ENCODE peak calls at places on chromosome 14, in five cellular contexts. One of them, this sample, is unnamed.

GRCh38 chr14:85444685-85445084 is 85.3 kb upstream of the FLRT2 start:
- DNase-seq in HepG2: no peak
- DNase-seq in K562: no peak
- DNase-seq in GM12878: no peak
- DNase-seq in GM12892: no peak
- DNase-seq in this sample: no peak

GRCh38 chr14:58752782-58753181 is 115.0 kb downstream of the DACT1 start:
- DNase-seq in HepG2: peak
- DNase-seq in K562: no peak
- DNase-seq in GM12878: no peak
- DNase-seq in GM12892: no peak
- DNase-seq in this sample: no peak

GRCh38 chr14:54322241-54322640 is 74.6 kb upstream of the CDKN3 start:
- DNase-seq in HepG2: no peak
- DNase-seq in K562: no peak
- DNase-seq in GM12878: no peak
- DNase-seq in GM12892: no peak
- DNase-seq in this sample: no peak

GRCh38 chr14:36105401-36105800 is 71.1 kb downstream of the PTCSC3 start:
- DNase-seq in HepG2: peak
- DNase-seq in K562: peak
- DNase-seq in GM12878: no peak
- DNase-seq in GM12892: no peak
- DNase-seq in this sample: no peak

GRCh38 chr14:55097894-55098560 is 31.0 kb upstream of the LGALS3 start:
- DNase-seq in HepG2: no peak
- DNase-seq in K562: no peak
- DNase-seq in GM12878: peak
- DNase-seq in GM12892: peak
- DNase-seq in this sample: peak

GRCh38 chr14:105839425-105840265 is 313.3 kb downstream of the TMEM121 start:
- DNase-seq in HepG2: no peak
- DNase-seq in K562: no peak
- DNase-seq in GM12878: no peak
- DNase-seq in GM12892: no peak
- DNase-seq in this sample: no peak

GRCh38 chr14:100117647-100118376 is 41.6 kb downstream of the DEGS2 start:
- DNase-seq in HepG2: no peak
- DNase-seq in K562: no peak
- DNase-seq in GM12878: no peak
- DNase-seq in GM12892: no peak
- DNase-seq in this sample: no peak

GRCh38 chr14:50619569-50620141 is 48.5 kb downstream of the SAV1 start:
- DNase-seq in HepG2: peak
- DNase-seq in K562: peak
- DNase-seq in GM12878: peak
- DNase-seq in GM12892: no peak
- DNase-seq in this sample: no peak

GRCh38 chr14:67524152-67524963 is 8.7 kb upstream of the PLEKHH1 start:
- DNase-seq in HepG2: no peak
- DNase-seq in K562: peak
- DNase-seq in GM12878: no peak
- DNase-seq in GM12892: no peak
- DNase-seq in this sample: no peak

GRCh38 chr14:101836131-101836530 is 74.6 kb downstream of the PPP2R5C start:
- DNase-seq in HepG2: no peak
- DNase-seq in K562: no peak
- DNase-seq in GM12878: no peak
- DNase-seq in GM12892: no peak
- DNase-seq in this sample: no peak

GRCh38 chr14:45838597-45838996 is 585.6 kb upstream of the MIS18BP1 start:
- DNase-seq in HepG2: no peak
- DNase-seq in K562: no peak
- DNase-seq in GM12878: peak
- DNase-seq in GM12892: no peak
- DNase-seq in this sample: peak

GRCh38 chr14:95993768-95994592 is 45.2 kb upstream of the C14orf132 start:
- DNase-seq in HepG2: peak
- DNase-seq in K562: peak
- DNase-seq in GM12878: peak
- DNase-seq in GM12892: no peak
- DNase-seq in this sample: no peak
- TF ChIP-seq TAF1 in HepG2: no peak
- TF ChIP-seq TAF1 in K562: no peak
- TF ChIP-seq TAF1 in GM12878: no peak
- TF ChIP-seq TAF1 in GM12892: no peak
- TF ChIP-seq TAF1 in this sample: no peak

GRCh38 chr14:32648434-32648833 is 290.2 kb upstream of the NPAS3 start:
- DNase-seq in HepG2: no peak
- DNase-seq in K562: no peak
- DNase-seq in GM12878: no peak
- DNase-seq in GM12892: no peak
- DNase-seq in this sample: no peak
- TF ChIP-seq POLR2AphosphoS5 in HepG2: no peak
- TF ChIP-seq POLR2AphosphoS5 in K562: no peak
- TF ChIP-seq POLR2AphosphoS5 in GM12878: no peak
- TF ChIP-seq POLR2AphosphoS5 in GM12892: no peak
- TF ChIP-seq POLR2AphosphoS5 in this sample: no peak

DNA sequence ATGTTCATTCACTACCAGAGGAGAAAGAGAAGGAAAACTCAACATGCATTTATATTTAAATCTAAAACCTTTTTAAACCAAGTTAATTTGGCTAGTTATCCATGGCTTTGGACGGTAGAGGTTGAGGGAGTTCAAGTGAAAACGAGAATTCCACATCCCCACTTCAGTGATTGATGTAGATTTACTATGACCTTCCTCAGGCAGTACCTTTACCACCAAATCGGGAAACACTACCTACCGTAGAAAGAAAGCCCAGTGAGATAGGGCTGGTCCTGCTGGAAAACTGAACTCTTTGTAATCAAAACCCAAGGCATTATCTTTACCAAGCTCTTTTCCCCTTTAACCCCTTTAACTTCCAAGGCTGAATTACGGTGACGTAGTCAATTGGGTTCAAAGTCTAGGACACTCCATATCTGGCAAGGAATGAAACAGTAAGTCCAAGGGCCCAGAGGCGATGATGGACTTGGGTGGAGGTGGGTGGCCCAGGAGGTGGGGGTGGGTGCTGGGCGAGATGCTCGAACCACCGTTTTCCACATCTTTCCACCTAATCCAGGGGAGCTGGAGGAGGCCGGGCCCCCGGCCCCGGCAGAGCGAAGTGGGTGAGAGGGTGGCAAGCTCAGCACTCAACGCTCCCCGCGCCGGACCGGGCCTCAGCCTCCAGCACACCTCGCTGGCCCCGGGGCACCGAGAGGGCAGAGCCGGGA is 618 bp downstream of the SEC23A start:
- DNase-seq in HepG2: peak
- DNase-seq in K562: peak
- DNase-seq in GM12878: no peak
- DNase-seq in GM12892: no peak
- DNase-seq in this sample: peak
- TF ChIP-seq POLR2A in HepG2: peak
- TF ChIP-seq POLR2A in K562: no peak
- TF ChIP-seq POLR2A in GM12878: no peak
- TF ChIP-seq POLR2A in GM12892: no peak
- TF ChIP-seq POLR2A in this sample: no peak

DNA sequence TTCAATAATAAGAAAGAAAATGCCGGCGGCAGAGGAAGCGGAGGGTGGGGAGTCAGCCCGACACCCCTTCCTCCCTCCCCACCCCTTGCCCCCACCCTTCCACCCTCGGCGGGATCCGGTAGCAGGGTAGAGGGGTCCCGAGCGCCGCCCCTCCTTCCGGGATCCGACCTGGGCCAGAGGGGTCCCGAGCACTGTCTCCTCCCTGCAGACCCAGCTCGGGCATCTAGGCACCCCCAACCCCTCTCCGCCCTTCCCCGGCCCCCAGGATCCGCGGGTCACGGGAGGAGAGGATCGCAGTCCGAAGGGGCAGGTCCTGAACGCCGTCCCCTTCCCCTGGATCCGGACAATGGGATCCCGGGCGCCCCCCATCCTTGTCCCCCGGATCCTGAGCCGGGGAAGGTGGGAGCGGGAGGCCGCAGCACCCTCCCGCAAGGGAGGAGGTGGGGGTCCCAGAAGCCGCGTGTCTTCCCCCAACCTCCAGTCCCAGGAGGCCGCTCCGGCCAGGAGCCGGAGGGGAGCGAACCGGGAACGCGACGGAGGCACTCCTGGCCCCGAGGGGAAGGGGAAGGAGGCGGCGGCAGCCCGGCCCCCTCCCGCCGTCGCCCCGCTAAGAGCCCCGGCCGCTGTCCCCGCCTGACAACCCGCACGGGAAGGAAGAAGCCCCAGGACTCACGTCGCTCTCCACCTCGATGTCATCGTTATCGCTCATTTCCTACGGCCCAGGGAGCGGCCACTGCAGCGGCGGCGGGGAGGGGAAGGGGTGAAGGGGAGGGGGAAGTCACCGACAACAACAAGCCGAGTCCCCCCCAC is 481 bp downstream of the MAX start:
- DNase-seq in HepG2: no peak
- DNase-seq in K562: no peak
- DNase-seq in GM12878: no peak
- DNase-seq in GM12892: peak
- DNase-seq in this sample: no peak
- TF ChIP-seq TAF1 in HepG2: no peak
- TF ChIP-seq TAF1 in K562: no peak
- TF ChIP-seq TAF1 in GM12878: no peak
- TF ChIP-seq TAF1 in GM12892: no peak
- TF ChIP-seq TAF1 in this sample: no peak

GRCh38 chr14:69316449-69317391 is 56.8 kb downstream of the GALNT16 start:
- DNase-seq in HepG2: no peak
- DNase-seq in K562: no peak
- DNase-seq in GM12878: no peak
- DNase-seq in GM12892: no peak
- DNase-seq in this sample: no peak
- TF ChIP-seq POLR2AphosphoS5 in HepG2: no peak
- TF ChIP-seq POLR2AphosphoS5 in K562: no peak
- TF ChIP-seq POLR2AphosphoS5 in GM12878: no peak
- TF ChIP-seq POLR2AphosphoS5 in GM12892: no peak
- TF ChIP-seq POLR2AphosphoS5 in this sample: no peak

GRCh38 chr14:89417111-89417468 is at the start of gene FOXN3:
- DNase-seq in HepG2: peak
- DNase-seq in K562: peak
- DNase-seq in GM12878: no peak
- DNase-seq in GM12892: peak
- DNase-seq in this sample: peak

GRCh38 chr14:89416002-89416995 is 734 bp downstream of the FOXN3 start:
- DNase-seq in HepG2: peak
- DNase-seq in K562: peak
- DNase-seq in GM12878: peak
- DNase-seq in GM12892: peak
- DNase-seq in this sample: peak

GRCh38 chr14:89418452-89418851 is 1.4 kb upstream of the FOXN3 start:
- DNase-seq in HepG2: no peak
- DNase-seq in K562: no peak
- DNase-seq in GM12878: no peak
- DNase-seq in GM12892: no peak
- DNase-seq in this sample: no peak

GRCh38 chr14:89418976-89419375 is 1.9 kb upstream of the FOXN3 start:
- DNase-seq in HepG2: no peak
- DNase-seq in K562: no peak
- DNase-seq in GM12878: no peak
- DNase-seq in GM12892: no peak
- DNase-seq in this sample: no peak

DNA sequence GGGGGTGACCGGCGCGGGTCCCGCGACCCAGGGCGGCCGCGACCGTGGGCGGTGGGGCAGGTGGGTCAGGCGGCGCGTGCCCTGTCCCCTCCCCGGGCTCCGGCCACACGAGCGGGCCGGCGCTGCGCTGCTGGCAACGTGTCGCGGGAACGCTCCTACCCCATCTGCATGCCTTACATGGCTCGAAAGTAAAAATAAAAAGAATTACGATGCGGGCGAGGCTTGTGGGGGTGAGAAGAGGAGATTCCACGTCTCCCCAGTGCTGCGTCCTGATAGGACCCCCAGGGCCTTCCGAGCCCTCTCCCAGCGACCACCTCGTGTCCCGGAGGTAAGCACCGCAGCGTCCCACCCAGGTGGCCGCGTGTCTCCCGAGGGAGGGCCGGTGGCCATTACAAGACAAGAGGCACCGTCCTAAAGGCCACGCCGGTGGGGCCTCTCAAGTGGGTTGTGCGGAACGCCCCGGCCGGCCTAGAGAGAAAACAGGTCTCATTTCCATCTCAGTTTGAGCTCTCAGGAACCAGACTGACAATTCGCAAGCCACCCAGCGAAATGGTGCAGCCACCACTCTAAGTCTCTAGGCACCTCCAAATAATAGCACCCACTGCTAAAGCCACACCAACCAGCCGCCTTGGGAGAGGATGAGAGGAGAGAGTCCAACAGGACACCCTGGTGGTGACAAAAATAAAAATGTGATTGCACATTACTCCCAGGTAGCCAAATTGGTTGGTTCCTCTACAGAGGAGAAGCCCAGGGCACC is 614 bp upstream of the FOXN3 start:
- DNase-seq in HepG2: peak
- DNase-seq in K562: peak
- DNase-seq in GM12878: peak
- DNase-seq in GM12892: peak
- DNase-seq in this sample: peak
- TF ChIP-seq POLR2A in HepG2: peak
- TF ChIP-seq POLR2A in K562: no peak
- TF ChIP-seq POLR2A in GM12878: peak
- TF ChIP-seq POLR2A in GM12892: peak
- TF ChIP-seq POLR2A in this sample: peak

GRCh38 chr14:76953196-76953945 is 75.1 kb downstream of the IRF2BPL start:
- DNase-seq in HepG2: peak
- DNase-seq in K562: peak
- DNase-seq in GM12878: no peak
- DNase-seq in GM12892: no peak
- DNase-seq in this sample: peak
- TF ChIP-seq TAF1 in HepG2: peak
- TF ChIP-seq TAF1 in K562: no peak
- TF ChIP-seq TAF1 in GM12878: no peak
- TF ChIP-seq TAF1 in GM12892: no peak
- TF ChIP-seq TAF1 in this sample: no peak

DNA sequence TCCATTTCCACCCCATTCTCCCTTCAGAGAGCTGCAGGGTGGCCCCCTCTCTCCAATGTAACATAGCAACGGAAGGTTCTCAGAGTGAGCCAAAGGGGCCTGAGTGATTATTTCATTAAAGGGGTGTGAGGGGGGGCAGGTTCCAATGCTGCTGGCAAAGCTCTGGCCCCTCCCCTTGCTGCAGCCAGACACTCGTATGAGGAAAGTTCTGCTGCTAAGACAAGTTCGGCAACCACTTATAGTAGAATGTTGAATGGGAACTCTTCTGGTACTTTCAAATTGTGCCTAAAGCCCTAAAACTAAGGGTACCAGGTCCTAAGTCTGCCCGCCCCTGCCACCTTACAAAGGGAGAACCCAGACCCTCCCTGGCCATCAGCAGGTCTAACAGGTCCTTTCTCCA is 49.8 kb downstream of the PLEKHG3 start:
- DNase-seq in HepG2: no peak
- DNase-seq in K562: no peak
- DNase-seq in GM12878: no peak
- DNase-seq in GM12892: no peak
- DNase-seq in this sample: no peak
- TF ChIP-seq POLR2AphosphoS5 in HepG2: no peak
- TF ChIP-seq POLR2AphosphoS5 in K562: no peak
- TF ChIP-seq POLR2AphosphoS5 in GM12878: no peak
- TF ChIP-seq POLR2AphosphoS5 in GM12892: no peak
- TF ChIP-seq POLR2AphosphoS5 in this sample: no peak

GRCh38 chr14:77097689-77098469 is at the start of gene CIPC:
- DNase-seq in HepG2: peak
- DNase-seq in K562: peak
- DNase-seq in GM12878: peak
- DNase-seq in GM12892: peak
- DNase-seq in this sample: peak
- TF ChIP-seq POLR2A in HepG2: no peak
- TF ChIP-seq POLR2A in K562: peak
- TF ChIP-seq POLR2A in GM12878: peak
- TF ChIP-seq POLR2A in GM12892: peak
- TF ChIP-seq POLR2A in this sample: peak